ENCODE peak calls at places on chromosomes 3 and 15, in five cellular contexts. L is IMR-90, M is cardiac muscle cell, X is lower lobe of right lung, N is fibroblast of mammary gland. A is an unnamed sample.

GRCh38 chr3:158109804-158110657 is at the start of gene RSRC1:
- DNase-seq in N (peak), X (peak), L (peak), M (peak), A (peak)

GRCh38 chr3:105715372-105715771 is 153.4 kb downstream of the CBLB start:
- DNase-seq in N (peak), L (peak), X (no peak), M (no peak), A (peak)

GRCh38 chr15:20346082-20346805 is 195.4 kb downstream of the GOLGA6L6 start:
- DNase-seq in X (no peak), N (no peak), L (no peak), M (no peak), A (no peak)

GRCh38 chr3:124117486-124117885 is 125.6 kb upstream of the ROPN1 start:
- DNase-seq in L (peak), M (no peak), N (peak), X (no peak), A (peak)

GRCh38 chr15:42191610-42192346 is 16.3 kb downstream of the VPS39 start:
- DNase-seq in X (no peak), L (no peak), N (no peak), M (no peak), A (no peak)

GRCh38 chr3:190497809-190498208 is 16.1 kb upstream of the IL1RAP start:
- DNase-seq in L (no peak), M (peak), X (no peak), N (no peak), A (peak)

GRCh38 chr15:85748176-85748575 is 46.5 kb downstream of the KLHL25 start:
- DNase-seq in X (no peak), L (no peak), M (no peak), N (no peak), A (no peak)

GRCh38 chr15:90892023-90892422 is 7.7 kb downstream of the FES start:
- DNase-seq in L (no peak), N (no peak), M (no peak), X (no peak), A (no peak)

GRCh38 chr3:157127831-157128767 is 31.8 kb downstream of the CCNL1 start:
- DNase-seq in L (peak), X (peak), N (peak), M (peak), A (peak)

GRCh38 chr3:167318996-167319615 is 61.0 kb downstream of the ZBBX start:
- DNase-seq in N (no peak), X (no peak), L (no peak), M (no peak), A (no peak)

GRCh38 chr3:4313606-4314308 is 10.6 kb downstream of the SETMAR start:
- DNase-seq in X (no peak), M (no peak), L (peak), N (no peak), A (no peak)

GRCh38 chr3:2856062-2856792 is 253.9 kb downstream of the IL5RA start:
- DNase-seq in L (no peak), M (peak), X (no peak), N (no peak), A (no peak)

GRCh38 chr15:50909044-50909342 is 510 bp downstream of the AP4E1 start:
- DNase-seq in N (peak), X (no peak), L (no peak), M (no peak), A (no peak)

GRCh38 chr15:26157081-26157480 is 294.0 kb upstream of the ATP10A start:
- DNase-seq in L (no peak), M (no peak), X (no peak), N (no peak), A (no peak)

GRCh38 chr15:69415381-69415780 is 1.2 kb downstream of the KIF23 start:
- DNase-seq in L (peak), M (no peak), N (no peak), X (no peak), A (no peak)

GRCh38 chr15:101099183-101099582 is 152.7 kb downstream of the CHSY1 start:
- DNase-seq in M (no peak), X (no peak), N (no peak), L (no peak), A (no peak)
- TF ChIP-seq CTCF in M (no peak), X (no peak), N (no peak), L (no peak), A (no peak)

DNA sequence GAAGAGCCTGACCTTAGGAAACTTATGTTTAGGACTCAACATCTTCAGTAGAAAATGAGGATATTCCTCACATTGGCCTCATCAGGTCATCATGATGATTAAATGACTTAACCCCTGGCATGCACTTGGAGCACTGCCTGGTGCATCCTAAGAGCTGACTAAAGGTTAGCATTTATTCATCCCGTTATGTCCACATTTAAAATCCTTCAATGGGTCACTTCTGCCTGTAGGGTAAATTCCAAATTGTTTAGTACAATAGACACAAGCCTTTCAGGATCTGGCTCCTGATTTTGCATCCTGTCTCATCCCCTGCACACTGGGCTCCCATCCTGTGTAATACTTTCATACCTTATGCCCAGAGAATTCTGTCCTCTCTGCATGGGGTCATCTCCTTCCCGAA is 195.2 kb upstream of the MCTP2 start:
- DNase-seq in M (no peak), N (peak), X (no peak), L (no peak), A (no peak)
- H3K4me3 ChIP-seq in M (no peak), N (no peak), X (no peak), L (no peak), A (no peak)

GRCh38 chr3:143071776-143072175 is 47.8 kb upstream of the CHST2 start:
- DNase-seq in X (no peak), L (no peak), M (no peak), N (no peak), A (no peak)

GRCh38 chr3:143067201-143067600 is 52.4 kb upstream of the CHST2 start:
- DNase-seq in L (peak), X (no peak), M (no peak), N (peak), A (no peak)

GRCh38 chr3:143068059-143068458 is 51.5 kb upstream of the CHST2 start:
- DNase-seq in M (no peak), N (no peak), X (no peak), L (no peak), A (no peak)

GRCh38 chr3:143066033-143066432 is 53.5 kb upstream of the CHST2 start:
- DNase-seq in X (no peak), N (no peak), M (no peak), L (no peak), A (no peak)

DNA sequence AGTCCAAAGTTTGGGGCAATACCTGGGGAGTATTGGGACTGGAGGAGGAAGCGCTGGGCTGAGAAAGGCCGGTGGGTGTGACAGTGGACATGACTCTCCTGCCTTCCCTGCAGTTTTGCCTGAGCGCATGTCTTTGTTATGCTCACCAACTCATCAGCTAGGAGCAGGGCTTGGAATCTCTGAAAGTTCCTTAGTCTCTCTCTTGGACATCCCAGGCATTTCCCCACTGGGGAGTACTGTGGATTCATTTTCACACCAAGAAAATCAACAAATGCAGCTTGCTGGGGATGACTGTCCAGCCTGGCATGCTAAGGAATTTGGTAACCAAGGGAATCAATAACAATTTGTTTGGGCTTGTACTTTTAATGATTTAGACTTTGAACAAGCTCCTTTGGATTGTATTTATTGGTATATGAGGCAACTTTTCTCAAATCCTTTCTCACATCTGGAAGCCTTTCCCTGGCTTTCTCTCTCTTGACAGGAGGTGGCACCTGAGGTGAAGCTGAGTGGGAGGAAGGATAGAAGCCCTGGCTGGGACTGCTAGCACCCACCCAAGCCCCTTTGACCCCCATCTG is 48.5 kb upstream of the CHST2 start:
- DNase-seq in L (peak), X (no peak), N (peak), M (no peak), A (peak)
- TF ChIP-seq CTCF in L (peak), X (no peak), N (no peak), M (no peak), A (no peak)

DNA sequence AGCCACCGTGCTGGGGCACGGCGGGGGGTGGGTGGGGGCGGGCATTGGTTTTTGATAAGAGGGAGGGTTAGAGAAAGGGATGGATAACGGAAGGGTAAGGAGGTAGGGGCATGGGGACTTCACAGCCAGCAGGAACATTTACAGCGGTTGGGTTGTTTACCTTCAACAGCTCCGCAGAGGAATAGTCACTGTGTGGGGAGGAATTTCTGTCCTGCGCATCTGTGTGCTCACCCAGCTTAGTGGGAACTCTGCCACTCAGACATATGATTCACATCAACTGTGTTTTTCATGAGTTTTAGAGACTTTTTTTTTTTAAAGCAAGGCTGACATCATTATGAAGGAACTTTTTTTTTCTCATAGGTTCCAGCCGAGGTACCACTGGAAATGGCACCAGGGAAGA is 19.6 kb downstream of the CHRD start:
- DNase-seq in N (peak), L (peak), X (no peak), M (no peak), A (peak)
- H3K4me3 ChIP-seq in N (no peak), L (no peak), X (no peak), M (no peak), A (no peak)

A was measured in choroid plexus epithelial cell.